ENCODE peak calls at places on chromosomes 13 and 19, in four cellular contexts. M is prostate gland, H is neuronal stem cell, R is PC-9. Y is an unnamed sample.

GRCh38 chr13:50483416-50483815 is 360.1 kb downstream of the DLEU7 start:
- DNase-seq in R (no peak), H (no peak), M (no peak), Y (no peak)

GRCh38 chr19:958967-959685 is 25.0 kb upstream of the WDR18 start:
- DNase-seq in M (no peak), H (no peak), R (no peak), Y (no peak)

GRCh38 chr19:19043481-19043880 is 10.1 kb downstream of the ARMC6 start:
- DNase-seq in R (no peak), M (no peak), H (no peak), Y (no peak)

GRCh38 chr19:31355330-31356289 is 6.4 kb upstream of the TSHZ3 start:
- DNase-seq in H (no peak), M (no peak), R (no peak), Y (no peak)

GRCh38 chr19:778910-779653 is 18.2 kb upstream of the PTBP1 start:
- DNase-seq in M (peak; percentile 63), H (no peak), R (peak; percentile 87), Y (peak; percentile 72)

GRCh38 chr19:47494211-47494547 is 10.2 kb upstream of the KPTN start:
- DNase-seq in H (no peak), R (no peak), M (no peak), Y (no peak)

GRCh38 chr19:18226956-18227780 is 930 bp upstream of the PDE4C start:
- DNase-seq in H (no peak), M (no peak), R (no peak), Y (no peak)

GRCh38 chr19:17812099-17812498 is 9.2 kb downstream of the INSL3 start:
- DNase-seq in M (no peak), R (no peak), H (no peak), Y (no peak)

GRCh38 chr13:112175162-112176075 is 108.5 kb downstream of the SOX1 start:
- DNase-seq in H (no peak), M (no peak), R (no peak), Y (no peak)

GRCh38 chr13:22915442-22916082 is 265.2 kb upstream of the SGCG start:
- DNase-seq in R (no peak), M (peak; percentile 32), H (peak; percentile 52), Y (peak; percentile 55)

GRCh38 chr13:102807699-102808098 is 8.8 kb downstream of the BIVM start:
- DNase-seq in H (no peak), M (no peak), R (no peak), Y (no peak)

GRCh38 chr19:23810496-23810895 is 51.8 kb upstream of the ZNF681 start:
- DNase-seq in H (no peak), M (no peak), R (no peak), Y (no peak)

GRCh38 chr19:30861896-30862295 is 487.3 kb downstream of the TSHZ3 start:
- DNase-seq in H (no peak), R (no peak), M (no peak), Y (no peak)

GRCh38 chr19:18284710-18285430 is 3.4 kb upstream of the JUND start:
- DNase-seq in M (no peak), H (no peak), R (no peak), Y (no peak)

GRCh38 chr19:33436360-33437345 is 63.1 kb downstream of the CEBPG start:
- DNase-seq in H (no peak), R (no peak), M (no peak), Y (no peak)

GRCh38 chr13:46749951-46750350 is 47.0 kb downstream of the ESD start:
- DNase-seq in R (no peak), M (no peak), H (no peak), Y (no peak)

GRCh38 chr13:95457294-95457693 is 95.2 kb upstream of the CLDN10 start:
- DNase-seq in H (no peak), M (no peak), R (no peak), Y (no peak)

GRCh38 chr13:39452834-39453233 is 150.2 kb downstream of the LHFPL6 start:
- DNase-seq in H (no peak), R (no peak), M (no peak), Y (no peak)

GRCh38 chr19:45615795-45616708 is 14.0 kb upstream of the GPR4 start:
- DNase-seq in R (peak; percentile 80), H (peak; percentile 99), M (peak; percentile 69), Y (peak; percentile 80)

GRCh38 chr19:33268162-33268991 is 34.0 kb downstream of the CEBPA start:
- DNase-seq in M (no peak), R (no peak), H (no peak), Y (no peak)

GRCh38 chr13:51562011-51562671 is 22.1 kb upstream of the WDFY2 start:
- DNase-seq in R (no peak), M (no peak), H (no peak), Y (no peak)

GRCh38 chr13:25214371-25215252 is 42.5 kb upstream of the AMER2 start:
- DNase-seq in H (no peak), M (no peak), R (no peak), Y (no peak)

GRCh38 chr19:20371911-20372310 is 193.7 kb downstream of the ZNF737 start:
- DNase-seq in R (no peak), M (no peak), H (no peak), Y (no peak)

GRCh38 chr19:20365146-20365545 is 198.1 kb downstream of the ZNF486 start:
- DNase-seq in R (no peak), M (no peak), H (no peak), Y (no peak)

GRCh38 chr19:20367811-20368294 is 197.7 kb downstream of the ZNF737 start:
- DNase-seq in M (peak; percentile 21), R (no peak), H (peak; percentile 56), Y (no peak)
- H3K9me3 ChIP-seq in M (no peaks in the 10 kb centered on the region), R (no peaks in the 10 kb centered on the region), H (no peaks in the 10 kb centered on the region), Y (peaks cover 26% of the 10 kb centered on the region)

GRCh38 chr19:14497347-14497921 is 1.5 kb upstream of the GIPC1 start:
- DNase-seq in M (no peak), R (peak; percentile 81), H (no peak), Y (no peak)

GRCh38 chr19:14495678-14496028 is 274 bp downstream of the GIPC1 start:
- DNase-seq in R (no peak), H (no peak), M (no peak), Y (no peak)

GRCh38 chr19:14496029-14496848 is at the start of gene GIPC1:
- DNase-seq in M (peak; percentile 96), R (peak; percentile 95), H (peak; percentile 99), Y (peak; percentile 98)

GRCh38 chr19:14494910-14495677 is 833 bp downstream of the GIPC1 start:
- DNase-seq in H (no peak), M (no peak), R (peak; percentile 84), Y (no peak)

GRCh38 chr19:14496849-14497346 is 971 bp upstream of the GIPC1 start:
- DNase-seq in H (no peak), M (no peak), R (no peak), Y (no peak)
- H3K4me3 ChIP-seq in H (no peak overlapping the region), M (peak overlapping the region; percentile 67), R (peak overlapping the region; percentile 28), Y (no peak overlapping the region)

GRCh38 chr19:34677386-34678084 is at the start of gene ZNF302:
- DNase-seq in R (peak; percentile 87), M (peak; percentile 97), H (peak; percentile 94), Y (peak; percentile 97)
- H3K9me3 ChIP-seq in R (peaks cover 40% of the 10 kb centered on the region), M (no peaks in the 10 kb centered on the region), H (peaks cover 43% of the 10 kb centered on the region), Y (peaks cover 11% of the 10 kb centered on the region)

DNA sequence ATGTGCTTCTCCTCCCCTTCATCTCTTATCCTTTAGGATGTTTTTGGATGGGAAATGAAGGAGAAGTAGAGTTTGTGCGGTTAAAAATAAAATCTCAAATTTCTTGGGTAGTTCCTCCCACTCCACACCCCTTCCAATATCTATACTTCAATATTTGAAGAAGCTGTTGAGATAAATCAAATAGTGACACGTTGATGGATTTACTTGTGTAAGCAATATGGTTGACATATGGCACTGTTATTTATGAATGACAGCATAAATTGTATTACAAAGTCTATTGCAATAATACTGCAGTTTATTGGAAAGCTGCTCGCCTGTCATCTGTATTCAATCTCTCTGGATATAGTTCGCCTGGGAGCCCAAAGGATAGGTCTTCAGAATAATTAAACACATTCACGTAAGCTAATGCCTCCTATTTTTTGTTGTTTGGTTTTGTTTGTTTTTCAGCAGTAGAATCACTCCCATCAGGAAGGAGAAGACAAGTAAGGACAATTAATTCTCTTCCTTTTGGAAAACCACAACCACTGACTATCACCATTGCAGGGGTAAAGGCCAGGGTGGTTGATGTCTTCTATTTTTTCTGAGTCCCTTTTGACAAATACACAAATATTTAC is 5.0 kb upstream of the ZIC2 start:
- DNase-seq in M (no peak), H (no peak), R (no peak), Y (no peak)
- H3K4me3 ChIP-seq in M (no peak overlapping the region), H (no peak overlapping the region), R (no peak overlapping the region), Y (no peak overlapping the region)

DNA sequence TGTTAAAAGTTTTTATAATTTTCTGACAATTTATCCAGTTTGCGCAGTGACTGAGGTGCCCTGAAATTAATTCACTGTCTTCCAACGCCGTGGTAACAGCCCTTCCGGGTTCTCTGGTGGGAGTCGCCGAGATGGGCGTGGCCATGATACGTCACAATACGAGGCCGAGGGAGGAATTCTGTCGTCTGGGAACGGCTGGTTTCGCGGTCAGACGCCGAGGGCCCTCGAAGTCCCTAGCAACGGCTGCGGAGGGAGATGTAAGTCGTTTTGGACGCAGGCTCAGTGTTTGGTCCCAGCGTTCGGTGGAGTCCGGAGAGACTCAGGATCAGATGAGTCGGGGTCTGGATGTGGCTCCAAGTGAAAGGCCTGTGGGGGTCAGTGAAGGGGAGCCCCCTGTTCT is 21.7 kb downstream of the ZNF613 start:
- DNase-seq in H (no peak), M (no peak), R (no peak), Y (no peak)
- H3K9me3 ChIP-seq in H (peaks cover 54% of the 10 kb centered on the region), M (peaks cover 6% of the 10 kb centered on the region), R (peaks cover 48% of the 10 kb centered on the region), Y (peaks cover 22% of the 10 kb centered on the region)

GRCh38 chr13:44268965-44269364 is 104.7 kb upstream of the SERP2 start:
- DNase-seq in H (no peak), R (no peak), M (no peak), Y (no peak)

GRCh38 chr13:44267203-44267602 is 106.4 kb upstream of the SERP2 start:
- DNase-seq in R (no peak), M (no peak), H (no peak), Y (no peak)

GRCh38 chr13:44266305-44266704 is 107.3 kb upstream of the SERP2 start:
- DNase-seq in M (no peak), H (no peak), R (no peak), Y (no peak)

GRCh38 chr13:44266772-44267171 is 106.9 kb upstream of the SERP2 start:
- DNase-seq in R (no peak), H (no peak), M (no peak), Y (no peak)

GRCh38 chr13:44267966-44268365 is 105.7 kb upstream of the SERP2 start:
- DNase-seq in M (no peak), H (no peak), R (peak; percentile 73), Y (no peak)
- H3K4me3 ChIP-seq in M (no peak overlapping the region), H (no peak overlapping the region), R (no peak overlapping the region), Y (no peak overlapping the region)

GRCh38 chr19:9353011-9353410 is 9.8 kb upstream of the ZNF177 start:
- DNase-seq in H (no peak), R (no peak), M (no peak), Y (no peak)
- H3K9me3 ChIP-seq in H (peaks cover 65% of the 10 kb centered on the region), R (peaks cover 24% of the 10 kb centered on the region), M (peaks cover 4% of the 10 kb centered on the region), Y (peaks cover 45% of the 10 kb centered on the region)

GRCh38 chr13:33347866-33348265 is 62.3 kb upstream of the STARD13 start:
- DNase-seq in H (no peak), M (no peak), R (no peak), Y (no peak)
- H3K4me3 ChIP-seq in H (no peak overlapping the region), M (no peak overlapping the region), R (no peak overlapping the region), Y (no peak overlapping the region)

GRCh38 chr19:57773488-57773887 is 4.0 kb downstream of the ZNF586 start:
- DNase-seq in M (no peak), H (no peak), R (no peak), Y (no peak)

GRCh38 chr19:57779220-57779845 is 9.9 kb downstream of the ZNF586 start:
- DNase-seq in R (no peak), H (no peak), M (no peak), Y (no peak)

GRCh38 chr19:57776764-57777296 is 7.4 kb downstream of the ZNF586 start:
- DNase-seq in H (no peak), R (no peak), M (no peak), Y (no peak)

GRCh38 chr19:57778358-57778757 is 8.9 kb downstream of the ZNF586 start:
- DNase-seq in M (no peak), R (no peak), H (no peak), Y (no peak)
- H3K9me3 ChIP-seq in M (no peaks in the 10 kb centered on the region), R (peaks cover 47% of the 10 kb centered on the region), H (peaks cover 61% of the 10 kb centered on the region), Y (peaks cover 14% of the 10 kb centered on the region)

Y was measured in lung.